ENCODE peak calls at places on chromosomes 11 and 22, in six cellular contexts. I is PC-3, V is tibial nerve, W is kidney, M is pancreas, J is fibroblast of lung. F is an unnamed sample.

GRCh38 chr11:80096736-80097135 is 655.9 kb upstream of the TENM4 start:
- DNase-seq in I (peak; percentile 41), V (no peak), W (no peak), M (no peak), J (peak; percentile 95), F (no peak)

GRCh38 chr11:103537904-103538502 is 428.8 kb downstream of the DYNC2H1 start:
- DNase-seq in I (peak; percentile 80), V (no peak), W (no peak), M (no peak), J (no peak), F (no peak)

GRCh38 chr11:8102296-8102915 is 21.4 kb downstream of the TUB start:
- DNase-seq in I (no peak), V (no peak), W (no peak), M (no peak), J (no peak), F (no peak)

GRCh38 chr11:78791254-78791653 is 216.6 kb upstream of the NARS2 start:
- DNase-seq in I (no peak), V (no peak), W (no peak), M (no peak), J (peak; percentile 70), F (no peak)

GRCh38 chr22:25884121-25884520 is 142.1 kb downstream of the MYO18B start:
- DNase-seq in I (no peak), V (no peak), W (no peak), M (no peak), J (no peak), F (no peak)

GRCh38 chr22:32106930-32107329 is 52.2 kb downstream of the C22orf42 start:
- DNase-seq in I (peak; percentile 36), V (no peak), W (no peak), M (no peak), J (peak; percentile 17), F (no peak)

GRCh38 chr11:73902303-73902702 is 25.5 kb downstream of the PAAF1 start:
- DNase-seq in I (no peak), V (no peak), W (no peak), M (no peak), J (no peak), F (no peak)

GRCh38 chr11:112439614-112440013 is 179.0 kb upstream of the PLET1 start:
- DNase-seq in I (no peak), V (no peak), W (no peak), M (no peak), J (no peak), F (no peak)

GRCh38 chr11:10002221-10002620 is 291.8 kb downstream of the SBF2 start:
- DNase-seq in I (peak; percentile 35), V (no peak), W (no peak), M (no peak), J (peak; percentile 22), F (no peak)

GRCh38 chr11:12845739-12846358 is 163.3 kb upstream of the RASSF10 start:
- DNase-seq in I (peak; percentile 34), V (no peak), W (no peak), M (peak; percentile 45), J (peak; percentile 56), F (no peak)

GRCh38 chr11:94933225-94934130 is 39.9 kb downstream of the CWC15 start:
- DNase-seq in I (peak; percentile 21), V (no peak), W (no peak), M (no peak), J (peak; percentile 98), F (no peak)

GRCh38 chr11:133350045-133350444 is 182.3 kb downstream of the OPCML start:
- DNase-seq in I (no peak), V (no peak), W (no peak), M (no peak), J (no peak), F (no peak)

GRCh38 chr11:126082251-126083109 is 19.8 kb upstream of the CDON start:
- DNase-seq in I (no peak), V (no peak), W (no peak), M (no peak), J (no peak), F (no peak)

GRCh38 chr11:71332046-71332445 is 79.7 kb upstream of the SHANK2 start:
- DNase-seq in I (no peak), V (no peak), W (peak; percentile 30), M (no peak), J (no peak), F (peak; percentile 15)

GRCh38 chr11:34308049-34308692 is 49.6 kb downstream of the ABTB2 start:
- DNase-seq in I (peak; percentile 58), V (no peak), W (no peak), M (no peak), J (no peak), F (no peak)

GRCh38 chr11:2585566-2586090 is 114.2 kb downstream of the KCNQ1OT1 start:
- DNase-seq in I (no peak), V (no peak), W (peak; percentile 52), M (no peak), J (no peak), F (no peak)

GRCh38 chr11:86610559-86611341 is 61.7 kb downstream of the ME3 start:
- DNase-seq in I (peak; percentile 29), V (no peak), W (no peak), M (no peak), J (no peak), F (no peak)

GRCh38 chr11:45577755-45578154 is 87.7 kb downstream of the CHST1 start:
- DNase-seq in I (no peak), V (no peak), W (no peak), M (no peak), J (no peak), F (no peak)

GRCh38 chr11:19558189-19558986 is 154.2 kb upstream of the NAV2 start:
- DNase-seq in I (no peak), V (no peak), W (no peak), M (no peak), J (no peak), F (no peak)

GRCh38 chr11:122882809-122883681 is 486 bp downstream of the JHY start:
- DNase-seq in I (peak; percentile 83), V (peak; percentile 30), W (peak; percentile 89), M (peak; percentile 65), J (peak; percentile 91), F (no peak)

GRCh38 chr11:129143335-129143734 is 48.8 kb downstream of the ARHGAP32 start:
- DNase-seq in I (peak; percentile 99), V (peak; percentile 53), W (peak; percentile 91), M (peak; percentile 33), J (peak; percentile 100), F (peak; percentile 98)

GRCh38 chr22:23835773-23836144 is 3.0 kb downstream of the DERL3 start:
- DNase-seq in I (no peak), V (no peak), W (peak; percentile 54), M (no peak), J (no peak), F (no peak)

DNA sequence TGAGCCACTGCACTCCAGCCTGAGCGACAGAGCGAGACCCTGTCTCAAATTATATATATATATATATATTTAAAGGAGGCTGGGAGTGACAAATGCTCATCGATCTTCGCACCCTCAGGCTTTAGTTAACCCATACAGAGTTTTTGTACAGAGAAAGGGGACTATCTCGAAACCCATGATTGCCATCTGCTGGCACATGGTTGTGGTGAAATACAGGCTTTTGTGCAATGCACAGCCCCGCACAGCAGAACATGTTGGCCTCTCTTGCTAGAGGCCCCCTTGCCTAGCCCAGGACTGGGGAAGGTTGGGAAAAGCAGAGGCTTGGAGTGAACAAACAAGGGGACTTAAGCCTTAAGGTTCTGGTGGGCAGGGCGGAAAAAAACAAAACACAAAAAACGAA is 3.6 kb downstream of the MYBPC3 start:
- DNase-seq in I (peak; percentile 49), V (no peak), W (no peak), M (no peak), J (no peak), F (no peak)
- H3K27ac ChIP-seq in I (no peak overlapping the region), V (no peak overlapping the region), W (no peak overlapping the region), M (no peak overlapping the region), J (no peak overlapping the region), F (no peak overlapping the region)

GRCh38 chr11:110479070-110479444 is 49.3 kb downstream of the FDX1 start:
- DNase-seq in I (no peak), V (no peak), W (no peak), M (no peak), J (no peak), F (no peak)

GRCh38 chr11:110479445-110480101 is 49.8 kb downstream of the FDX1 start:
- DNase-seq in I (no peak), V (no peak), W (no peak), M (no peak), J (peak; percentile 84), F (no peak)

GRCh38 chr11:110481523-110481922 is 51.8 kb downstream of the FDX1 start:
- DNase-seq in I (no peak), V (no peak), W (no peak), M (no peak), J (no peak), F (no peak)

GRCh38 chr11:110474578-110474977 is 44.8 kb downstream of the FDX1 start:
- DNase-seq in I (no peak), V (no peak), W (no peak), M (no peak), J (no peak), F (no peak)

GRCh38 chr11:110478410-110478809 is 48.7 kb downstream of the FDX1 start:
- DNase-seq in I (no peak), V (no peak), W (no peak), M (no peak), J (no peak), F (no peak)
- TF ChIP-seq CTCF in I (peak; percentile 49), V (no peak), W (no peak), M (no peak), J (no peak), F (no peak)

DNA sequence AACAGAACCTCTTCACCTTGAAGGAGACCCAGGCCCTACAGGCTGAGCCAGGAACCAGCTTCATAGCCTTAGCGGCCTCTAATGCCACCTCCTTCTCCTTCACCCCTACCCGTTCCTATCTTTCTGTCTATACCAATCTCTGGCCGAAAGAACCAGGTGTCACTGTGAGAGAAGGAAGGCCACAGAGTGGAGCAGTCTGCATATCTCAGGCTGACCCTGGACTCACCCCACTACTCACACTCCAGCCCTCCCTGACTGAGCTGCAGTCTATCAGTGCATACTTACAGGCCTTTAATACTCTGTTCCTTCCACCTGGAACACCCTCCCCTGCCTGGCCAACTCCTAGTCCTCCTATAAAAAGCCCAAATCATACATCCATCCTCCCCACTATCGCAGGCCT is 32.7 kb downstream of the ARAP1 start:
- DNase-seq in I (no peak), V (no peak), W (peak; percentile 11), M (peak; percentile 10), J (no peak), F (no peak)
- H3K4me1 ChIP-seq in I (peaks cover 22% of the 10 kb centered on the region), V (peaks cover 35% of the 10 kb centered on the region), W (peaks cover 17% of the 10 kb centered on the region), M (peaks cover 20% of the 10 kb centered on the region), J (peaks cover 24% of the 10 kb centered on the region), F (peaks cover 7% of the 10 kb centered on the region)

DNA sequence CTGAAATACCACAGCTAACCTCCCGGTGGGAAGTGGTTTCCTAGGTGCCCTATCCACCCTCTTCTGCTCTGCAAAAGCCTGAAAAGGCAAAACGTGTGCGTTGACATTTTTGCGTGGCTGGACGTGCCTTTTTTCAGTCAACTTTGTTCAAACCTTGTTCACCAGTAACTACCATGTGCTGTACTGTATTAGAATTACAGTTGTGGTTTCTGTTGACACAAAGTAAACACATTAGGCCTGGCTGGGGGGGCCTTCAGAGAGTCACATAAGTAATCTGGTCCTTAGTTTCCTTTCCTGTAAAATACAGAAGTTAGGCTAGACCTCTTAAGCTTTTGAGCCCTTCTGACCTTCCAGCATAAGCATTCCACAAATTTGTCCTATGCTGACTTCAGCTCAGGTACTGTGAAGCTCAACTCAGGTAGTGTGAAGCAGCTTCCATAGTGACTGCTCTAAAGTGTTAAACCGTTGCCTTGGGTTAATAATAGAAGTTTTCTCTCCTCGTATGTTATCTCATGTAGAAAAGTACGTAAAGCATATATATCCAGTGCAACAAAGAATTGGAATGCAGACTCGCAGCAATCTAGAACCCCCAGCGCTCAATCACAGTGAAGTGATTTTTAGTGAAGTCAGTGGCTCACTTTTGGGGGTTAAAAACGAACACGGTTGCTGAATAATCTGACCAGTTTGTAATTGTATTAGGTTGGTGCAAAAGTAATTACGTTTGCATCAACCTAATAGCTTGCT is 1.8 kb downstream of the EWSR1 start:
- DNase-seq in I (peak; percentile 19), V (no peak), W (no peak), M (no peak), J (peak; percentile 20), F (no peak)
- H3K27ac ChIP-seq in I (peak overlapping the region; percentile 97), V (peak overlapping the region; percentile 99), W (peak overlapping the region; percentile 100), M (peak overlapping the region; percentile 100), J (peak overlapping the region; percentile 100), F (peak overlapping the region; percentile 84)